ENCODE peak calls at places on chromosomes 11 and 22, in four cellular contexts. D, Q, M and P are unnamed samples.

GRCh38 chr22:36918730-36919129 is 5.3 kb downstream of the CSF2RB start:
- DNase-seq in Q (no peak), D (no peak), M (no peak), P (no peak)

GRCh38 chr11:69018924-69019323 is 5.9 kb upstream of the MRGPRF start:
- DNase-seq in D (no peak), Q (no peak), M (no peak), P (no peak)

GRCh38 chr22:24089951-24090350 is 78.8 kb downstream of the CABIN1 start:
- DNase-seq in D (no peak), M (no peak), Q (no peak), P (no peak)

GRCh38 chr11:5622802-5623201 is 2.0 kb upstream of the TRIM34 start:
- DNase-seq in M (no peak), D (no peak), Q (no peak), P (no peak)

GRCh38 chr11:76371170-76371569 is 9.8 kb downstream of the THAP12 start:
- DNase-seq in D (no peak), M (no peak), Q (peak), P (peak)

GRCh38 chr22:36732609-36733008 is 29.1 kb upstream of the CACNG2 start:
- DNase-seq in D (no peak), M (no peak), Q (no peak), P (no peak)

GRCh38 chr11:133821776-133822175 is 23.5 kb downstream of the SPATA19 start:
- DNase-seq in Q (peak), D (peak), M (peak), P (peak)

GRCh38 chr22:19522190-19522880 is 1.9 kb downstream of the CLDN5 start:
- DNase-seq in M (peak), D (peak), Q (no peak), P (no peak)

GRCh38 chr11:117830674-117831351 is 6.3 kb upstream of the FXYD2 start:
- DNase-seq in Q (no peak), M (no peak), D (no peak), P (no peak)

GRCh38 chr11:116333193-116333592 is 439.6 kb downstream of the BUD13 start:
- DNase-seq in D (no peak), M (no peak), Q (no peak), P (no peak)

GRCh38 chr11:36684840-36685800 is 87.1 kb upstream of the RAG2 start:
- DNase-seq in M (no peak), Q (no peak), D (no peak), P (no peak)

GRCh38 chr11:92886243-92886905 is 83.1 kb upstream of the MTNR1B start:
- DNase-seq in M (peak), Q (peak), D (peak), P (peak)

GRCh38 chr11:109791337-109791736 is 301.9 kb upstream of the ZC3H12C start:
- DNase-seq in M (no peak), D (no peak), Q (no peak), P (no peak)

GRCh38 chr11:109798521-109798920 is 294.7 kb upstream of the ZC3H12C start:
- DNase-seq in M (no peak), Q (no peak), D (no peak), P (no peak)

GRCh38 chr11:109795234-109795633 is 298.0 kb upstream of the ZC3H12C start:
- DNase-seq in M (no peak), D (no peak), Q (no peak), P (no peak)

GRCh38 chr11:109796253-109796652 is 296.9 kb upstream of the ZC3H12C start:
- DNase-seq in D (no peak), Q (no peak), M (no peak), P (peak)

DNA sequence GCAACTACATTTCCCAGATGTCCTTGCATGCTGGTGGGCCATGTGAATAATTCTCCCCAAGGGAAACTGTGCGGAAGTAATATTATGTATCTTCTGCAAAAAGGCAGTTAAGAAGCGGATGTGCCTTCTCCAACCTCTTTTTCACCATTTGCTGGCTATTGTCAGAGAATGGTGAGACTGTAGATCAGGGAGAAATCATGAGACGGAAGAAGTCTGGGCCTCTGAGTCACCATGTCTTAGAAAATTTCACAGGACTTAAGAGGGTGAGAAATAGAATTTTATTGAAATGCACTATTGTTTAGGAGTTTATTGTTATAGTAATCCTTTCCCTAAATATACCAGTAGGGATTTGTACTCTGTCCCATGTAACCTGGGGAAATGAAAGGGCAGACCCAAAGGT is 298.7 kb upstream of the ZC3H12C start:
- DNase-seq in Q (no peak), M (no peak), D (no peak), P (no peak)
- TF ChIP-seq MAX in Q (no peak), M (no peak), D (no peak), P (no peak)

DNA sequence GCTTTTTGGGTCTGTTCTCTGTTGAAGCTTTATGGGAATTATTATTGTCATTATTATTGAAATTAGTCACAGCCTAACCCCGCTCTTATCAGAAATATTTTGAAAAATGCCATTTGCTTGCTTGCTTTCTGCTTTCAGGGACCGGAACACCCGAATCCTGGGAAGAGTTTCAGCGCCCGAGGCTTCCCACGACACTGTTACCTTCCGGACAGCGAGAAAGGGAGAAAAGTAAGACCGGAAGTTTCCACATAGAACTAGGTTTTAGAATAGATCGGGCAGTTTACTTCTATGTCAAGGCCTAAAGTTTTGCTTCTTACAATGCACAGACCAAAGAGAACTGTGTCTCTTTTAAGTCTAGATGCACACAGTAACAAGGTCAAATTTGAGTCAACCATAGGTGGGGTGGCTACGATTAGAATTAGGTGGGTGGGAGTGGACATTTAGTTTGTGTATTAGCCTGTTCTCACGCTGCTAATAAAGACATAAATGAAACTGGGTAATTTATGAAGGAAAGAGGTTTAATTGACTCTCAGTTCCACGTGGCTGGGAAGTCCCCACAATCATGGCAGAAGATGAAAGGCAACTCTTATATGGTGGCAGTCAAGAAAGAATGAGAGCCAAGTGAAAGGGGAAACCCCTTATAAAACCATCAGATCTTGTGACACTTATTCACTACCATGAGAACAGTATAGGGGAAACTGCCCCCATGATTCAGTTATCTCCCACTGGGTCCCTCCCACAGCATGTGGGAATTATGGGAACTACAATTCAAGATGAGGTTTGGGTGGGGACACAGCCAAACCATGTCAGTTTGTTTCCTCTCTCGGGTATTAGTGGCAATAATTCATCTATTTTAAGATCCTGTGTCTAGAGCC is 12.9 kb downstream of the MPEG1 start:
- DNase-seq in M (no peak), D (no peak), Q (no peak), P (no peak)
- H3K27ac ChIP-seq in M (no peak), D (no peak), Q (no peak), P (no peak)

GRCh38 chr11:31492320-31492913 is 17.0 kb downstream of the IMMP1L start:
- DNase-seq in D (no peak), M (no peak), Q (no peak), P (no peak)
- TF ChIP-seq MAX in D (no peak), M (no peak), Q (no peak), P (no peak)

DNA sequence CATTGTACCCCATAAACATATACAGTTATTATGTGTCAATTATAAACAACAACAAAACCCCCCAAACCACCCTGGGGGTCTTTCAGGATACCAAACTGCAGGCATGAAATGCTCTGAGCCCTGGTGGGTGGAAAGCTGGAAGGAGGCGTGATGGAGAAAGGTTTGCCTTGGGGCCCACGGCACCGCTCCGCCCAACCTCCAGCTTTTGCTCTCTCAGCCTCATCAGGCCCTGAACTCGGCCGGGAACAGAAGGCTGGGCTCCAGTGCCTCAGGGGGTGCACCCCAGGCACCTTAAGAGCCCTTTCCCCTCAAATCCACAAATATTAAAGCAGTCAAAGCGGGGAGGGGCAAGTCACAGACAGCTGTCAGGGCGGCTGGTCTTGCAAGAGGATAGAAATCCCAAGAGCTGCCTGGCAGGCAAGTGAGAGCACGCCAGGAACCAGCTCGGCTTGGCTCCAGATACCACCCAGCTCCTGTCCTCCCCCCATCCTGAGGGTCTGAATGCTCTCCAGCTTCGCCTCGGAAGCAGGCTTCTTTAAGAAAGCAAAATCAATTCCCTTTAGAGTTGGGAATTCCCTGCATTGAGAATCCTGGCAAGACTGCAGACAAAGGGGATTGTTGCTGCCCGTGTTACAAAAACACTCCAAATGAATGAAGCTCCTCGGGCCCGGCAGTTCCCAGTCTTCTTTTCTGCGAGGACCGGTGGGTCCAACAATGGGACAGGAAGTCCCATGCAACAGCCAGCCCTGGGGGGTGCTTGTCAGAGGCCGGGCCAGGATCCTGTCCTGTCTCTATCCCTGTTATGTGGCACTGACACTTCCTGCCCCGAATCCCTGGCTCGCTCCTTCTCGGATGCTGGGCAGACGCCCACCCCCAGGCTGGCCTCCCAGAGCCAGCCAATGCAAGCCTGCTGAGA is 80.8 kb downstream of the NAT10 start:
- DNase-seq in Q (no peak), D (no peak), M (no peak), P (no peak)
- H3K27ac ChIP-seq in Q (no peak), D (no peak), M (no peak), P (no peak)

GRCh38 chr11:62148271-62148980 is 24.6 kb downstream of the INCENP start:
- DNase-seq in Q (no peak), D (no peak), M (no peak), P (no peak)
- TF ChIP-seq MAX in Q (no peak), D (no peak), M (no peak), P (no peak)

GRCh38 chr11:59144096-59144495 is 1.4 kb downstream of the FAM111A start:
- DNase-seq in D (no peak), M (no peak), Q (no peak), P (no peak)

GRCh38 chr11:59142530-59143507 is at the start of gene FAM111A:
- DNase-seq in D (peak), Q (peak), M (peak), P (peak)

GRCh38 chr11:59141191-59141590 is 1.5 kb upstream of the FAM111A start:
- DNase-seq in Q (no peak), M (no peak), D (no peak), P (no peak)

GRCh38 chr11:59144579-59145345 is 2.1 kb downstream of the FAM111A start:
- DNase-seq in M (peak), Q (peak), D (peak), P (peak)

DNA sequence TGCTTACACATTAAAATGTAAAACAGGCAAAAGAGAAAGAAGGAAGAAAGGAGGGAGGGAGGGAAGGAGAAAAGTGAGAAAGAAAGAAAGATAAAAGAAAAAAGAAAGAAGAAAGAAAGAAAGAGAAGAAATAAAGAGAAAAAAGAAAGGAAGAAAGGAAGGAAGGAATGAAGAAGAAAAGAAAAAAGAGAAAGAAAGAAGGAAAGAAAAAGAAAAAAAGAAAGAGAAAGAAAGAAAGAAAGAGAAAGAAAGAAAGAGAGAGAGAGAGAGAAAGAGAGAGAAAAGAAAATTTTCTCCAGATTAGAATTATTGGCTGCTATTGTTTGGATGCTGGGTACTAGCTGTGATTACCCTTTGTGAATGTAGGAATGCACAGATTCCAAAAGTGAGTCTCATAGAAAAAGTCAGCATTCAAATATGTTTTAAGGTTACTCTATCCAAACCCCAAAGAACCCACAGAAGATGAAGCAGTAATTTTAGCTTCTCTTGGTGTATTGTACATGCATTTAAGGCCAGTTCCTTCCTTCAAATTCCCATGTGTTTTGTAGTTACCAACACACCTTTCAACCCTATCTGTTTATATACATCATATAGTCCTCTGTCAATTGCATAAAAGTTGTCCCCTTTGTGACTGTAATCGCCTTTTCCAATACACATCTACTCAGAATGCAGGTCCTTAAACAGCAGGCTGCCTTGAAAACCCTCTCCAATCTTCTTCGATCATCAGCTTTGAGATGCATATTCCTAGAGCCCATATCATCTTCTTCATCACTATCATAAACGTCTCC is 789 bp upstream of the FAM111A start:
- DNase-seq in Q (no peak), M (no peak), D (no peak), P (no peak)
- H3K27ac ChIP-seq in Q (peak), M (peak), D (no peak), P (peak)